ENCODE peak calls at places on chromosomes 3 and 15, in eight cellular contexts. X, E, B, I, A, G, D and Q are unnamed samples.

GRCh38 chr3:14879161-14879888 is 60.6 kb downstream of the FGD5 start:
- DNase-seq in X (no peak), E (no peak), B (no peak), I (no peak), A (no peak), G (no peak), D (no peak), Q (no peak)

GRCh38 chr3:169694117-169694516 is 30.6 kb upstream of the MECOM start:
- DNase-seq in X (peak; percentile 8), E (peak; percentile 5), B (peak; percentile 8), I (no peak), A (no peak), G (peak; percentile 23), D (no peak), Q (no peak)

GRCh38 chr15:69388259-69388658 is 25.9 kb upstream of the KIF23 start:
- DNase-seq in X (no peak), E (peak; percentile 53), B (no peak), I (peak; percentile 59), A (no peak), G (no peak), D (no peak), Q (no peak)

GRCh38 chr3:170941551-170941950 is 33.1 kb upstream of the EIF5A2 start:
- DNase-seq in X (no peak), E (no peak), B (no peak), I (no peak), A (no peak), G (no peak), D (no peak), Q (no peak)

GRCh38 chr3:12180218-12180617 is 21.5 kb upstream of the TIMP4 start:
- DNase-seq in X (peak; percentile 67), E (peak; percentile 63), B (peak; percentile 83), I (peak; percentile 68), A (peak; percentile 44), G (peak; percentile 88), D (no peak), Q (no peak)

GRCh38 chr3:170465935-170466334 is 47.3 kb downstream of the CLDN11 start:
- DNase-seq in X (no peak), E (no peak), B (no peak), I (no peak), A (no peak), G (no peak), D (no peak), Q (no peak)

GRCh38 chr15:34206016-34206415 is 3.9 kb downstream of the KATNBL1 start:
- DNase-seq in X (peak; percentile 66), E (peak; percentile 66), B (peak; percentile 64), I (peak; percentile 50), A (no peak), G (peak; percentile 78), D (no peak), Q (no peak)

GRCh38 chr3:42387802-42388651 is 22.4 kb downstream of the LYZL4 start:
- DNase-seq in X (no peak), E (no peak), B (no peak), I (no peak), A (no peak), G (no peak), D (no peak), Q (no peak)

GRCh38 chr3:13393427-13394360 is 26.4 kb downstream of the NUP210 start:
- DNase-seq in X (no peak), E (no peak), B (no peak), I (no peak), A (no peak), G (no peak), D (no peak), Q (no peak)

GRCh38 chr3:69250014-69250413 is 127.6 kb upstream of the LMOD3 start:
- DNase-seq in X (no peak), E (no peak), B (peak; percentile 52), I (peak; percentile 23), A (no peak), G (peak; percentile 61), D (peak; percentile 69), Q (no peak)

GRCh38 chr3:187746059-187746453 is 788 bp upstream of the BCL6 start:
- DNase-seq in X (no peak), E (no peak), B (no peak), I (peak; percentile 51), A (no peak), G (no peak), D (no peak), Q (peak; percentile 76)

GRCh38 chr3:57079221-57079831 is 18.9 kb downstream of the SPATA12 start:
- DNase-seq in X (no peak), E (peak; percentile 27), B (no peak), I (peak; percentile 60), A (no peak), G (peak; percentile 34), D (peak; percentile 56), Q (no peak)

GRCh38 chr15:95501865-95502264 is 828.6 kb upstream of the NR2F2 start:
- DNase-seq in X (no peak), E (no peak), B (no peak), I (no peak), A (no peak), G (no peak), D (no peak), Q (no peak)

DNA sequence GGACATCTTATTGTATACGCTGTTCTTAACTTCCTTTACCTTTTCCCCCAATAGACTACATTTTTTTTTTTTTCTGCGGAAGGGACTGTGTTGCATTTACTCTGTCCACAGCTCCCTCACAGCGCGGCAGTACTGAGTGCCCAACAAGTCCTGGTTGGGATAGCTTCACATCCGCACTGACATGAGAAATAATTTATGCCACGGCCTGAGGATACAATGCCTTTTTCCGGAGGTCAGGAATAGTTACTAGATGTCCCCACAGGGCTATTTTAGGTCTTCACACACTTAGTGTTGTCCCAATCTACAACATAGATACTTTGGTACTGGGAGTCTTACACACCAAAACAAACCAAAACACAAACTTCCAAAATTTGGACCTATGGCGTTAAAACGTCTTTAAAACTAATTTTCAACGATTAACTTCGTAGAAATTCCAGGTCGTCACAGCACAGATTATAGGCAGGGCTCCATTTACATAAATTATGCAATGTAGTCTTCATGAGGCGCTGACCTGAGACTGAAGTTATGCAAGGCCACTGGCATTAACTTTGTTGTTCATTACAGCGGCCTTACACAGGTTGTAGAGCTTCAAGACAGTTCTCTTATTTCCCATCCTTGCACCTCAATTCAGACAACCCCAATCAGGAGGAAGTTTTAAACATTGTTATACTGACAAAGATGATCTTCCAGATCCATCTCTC is 990 bp upstream of the PPIB start:
- DNase-seq in X (no peak), E (peak; percentile 32), B (no peak), I (peak; percentile 65), A (no peak), G (peak; percentile 17), D (no peak), Q (peak; percentile 74)
- H3K4me3 ChIP-seq in X (peak overlapping the region; percentile 45), E (peak overlapping the region; percentile 27), B (peak overlapping the region; percentile 63), I (peak overlapping the region; percentile 73), A (peak overlapping the region; percentile 40), G (peak overlapping the region; percentile 42), D (no peak overlapping the region), Q (peak overlapping the region; percentile 69)

GRCh38 chr15:61528590-61528929 is 299.5 kb upstream of the RORA start:
- DNase-seq in X (no peak), E (no peak), B (no peak), I (no peak), A (no peak), G (no peak), D (no peak), Q (no peak)

GRCh38 chr15:61524091-61524490 is 295.0 kb upstream of the RORA start:
- DNase-seq in X (no peak), E (no peak), B (no peak), I (no peak), A (no peak), G (no peak), D (no peak), Q (no peak)

GRCh38 chr15:61530769-61531168 is 301.7 kb upstream of the RORA start:
- DNase-seq in X (no peak), E (peak; percentile 3), B (no peak), I (no peak), A (no peak), G (no peak), D (no peak), Q (no peak)

GRCh38 chr15:61522375-61522774 is 293.3 kb upstream of the RORA start:
- DNase-seq in X (no peak), E (no peak), B (no peak), I (no peak), A (no peak), G (no peak), D (no peak), Q (no peak)

DNA sequence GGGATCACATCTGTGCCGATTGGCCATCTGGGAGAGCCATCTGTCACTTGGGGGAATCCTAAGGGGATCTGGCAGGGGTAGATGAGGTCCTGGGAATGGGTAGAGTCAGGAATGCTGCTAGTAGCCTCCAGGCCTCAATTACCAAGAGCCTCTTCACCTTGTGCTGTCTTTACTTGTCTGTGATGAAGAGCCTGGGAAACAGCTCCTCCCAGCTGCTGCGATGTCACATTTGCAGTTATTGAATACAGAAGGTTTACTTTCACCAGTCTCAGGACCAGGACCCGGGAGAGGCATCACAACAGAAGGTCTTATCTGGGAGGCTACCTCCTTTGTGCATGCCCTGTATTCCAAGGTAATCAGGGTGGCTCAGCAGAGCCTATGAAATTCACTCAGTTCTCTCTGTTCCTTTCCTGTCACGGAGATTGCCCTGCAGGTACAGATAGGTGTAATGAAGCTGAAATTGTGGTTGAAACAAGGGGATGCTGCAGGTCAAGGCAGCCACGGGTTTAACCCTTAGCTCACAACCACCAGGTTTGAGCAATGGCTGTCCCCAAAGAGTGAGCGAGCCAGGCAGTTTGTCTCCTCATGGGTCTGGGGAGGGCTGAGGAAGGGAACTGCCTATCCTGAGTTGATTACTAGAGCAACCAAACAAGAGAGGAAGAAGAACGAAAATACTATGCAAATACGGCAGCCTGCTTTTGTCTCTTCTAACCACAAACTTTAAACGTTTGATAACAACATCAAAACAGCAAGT is 298.9 kb upstream of the RORA start:
- DNase-seq in X (no peak), E (peak; percentile 2), B (no peak), I (no peak), A (no peak), G (no peak), D (no peak), Q (no peak)
- H2AFZ ChIP-seq in X (no peak overlapping the region), E (no peak overlapping the region), B (peak overlapping the region; percentile 13), I (no peak overlapping the region), A (no peak overlapping the region), G (no peak overlapping the region), D (peak overlapping the region; percentile 56), Q (no peak overlapping the region)

GRCh38 chr3:127547761-127548605 is 42.5 kb downstream of the TPRA1 start:
- DNase-seq in X (peak; percentile 19), E (peak; percentile 16), B (peak; percentile 54), I (peak; percentile 76), A (peak; percentile 29), G (peak; percentile 56), D (peak; percentile 69), Q (peak; percentile 87)
- H3K4me3 ChIP-seq in X (peak overlapping the region; percentile 43), E (peak overlapping the region; percentile 56), B (peak overlapping the region; percentile 48), I (peak overlapping the region; percentile 69), A (peak overlapping the region; percentile 47), G (peak overlapping the region; percentile 35), D (peak overlapping the region; percentile 20), Q (peak overlapping the region; percentile 55)

DNA sequence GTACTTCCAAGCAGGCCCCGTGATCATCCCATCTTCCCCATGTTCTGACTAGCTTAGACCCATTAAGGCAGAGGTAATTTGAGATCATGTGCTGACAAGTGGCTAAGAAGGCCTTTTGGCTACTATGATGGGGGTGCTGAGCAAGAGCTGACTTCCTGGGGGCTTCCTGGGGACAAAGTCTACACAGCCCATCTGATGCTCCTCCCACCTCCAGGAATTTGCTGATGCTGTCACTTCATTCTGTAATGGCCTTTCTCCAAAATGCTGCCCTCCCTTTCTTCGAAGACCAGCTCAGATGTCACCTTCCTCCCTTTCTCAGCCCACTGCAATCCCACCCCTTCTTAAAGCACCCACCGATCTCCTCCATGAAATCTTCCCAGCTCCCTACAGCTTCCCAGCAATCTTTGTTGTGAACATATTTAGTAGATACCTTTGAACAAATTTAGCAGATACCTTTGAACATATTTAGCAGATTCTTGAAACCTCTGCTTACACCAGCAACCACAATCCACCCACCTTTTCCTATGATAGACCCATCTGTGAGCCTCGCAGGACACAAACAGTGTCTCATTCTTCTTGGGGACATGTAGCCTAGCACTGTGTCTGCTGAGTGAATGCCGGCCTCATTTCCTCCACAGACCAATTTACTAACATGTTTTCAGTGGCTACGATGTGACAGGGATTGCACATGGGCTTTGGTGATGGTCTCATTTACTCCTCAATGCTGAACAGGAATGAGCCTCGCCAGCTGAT is 223.3 kb downstream of the EPHB1 start:
- DNase-seq in X (no peak), E (no peak), B (no peak), I (no peak), A (no peak), G (no peak), D (no peak), Q (no peak)
- H2AFZ ChIP-seq in X (no peak overlapping the region), E (no peak overlapping the region), B (no peak overlapping the region), I (no peak overlapping the region), A (no peak overlapping the region), G (no peak overlapping the region), D (no peak overlapping the region), Q (no peak overlapping the region)